ENCODE peak calls at places on chromosomes 6 and 20, in four cellular contexts. One of them, this sample, is unnamed. For H3K4me1, the result is how much of the 10 kb centered on the place peaks cover.

GRCh38 chr6:96851858-96852257 is 14.6 kb upstream of the GPR63 start:
- DNase-seq in lower lobe of right lung: no peak
- DNase-seq in gastrocnemius medialis: no peak
- DNase-seq in right atrium auricular region: no peak
- DNase-seq in this sample: no peak

GRCh38 chr6:149150301-149150700 is 167.2 kb upstream of the TAB2 start:
- DNase-seq in gastrocnemius medialis: no peak
- DNase-seq in right atrium auricular region: no peak
- DNase-seq in lower lobe of right lung: no peak
- DNase-seq in this sample: no peak

GRCh38 chr6:9851541-9852380 is 563.1 kb downstream of the TFAP2A start:
- DNase-seq in lower lobe of right lung: no peak
- DNase-seq in gastrocnemius medialis: no peak
- DNase-seq in right atrium auricular region: no peak
- DNase-seq in this sample: no peak

GRCh38 chr20:53338716-53339115 is 254.9 kb downstream of the ZNF217 start:
- DNase-seq in lower lobe of right lung: no peak
- DNase-seq in right atrium auricular region: no peak
- DNase-seq in gastrocnemius medialis: no peak
- DNase-seq in this sample: no peak

GRCh38 chr6:150685860-150686259 is 86.2 kb downstream of the PLEKHG1 start:
- DNase-seq in gastrocnemius medialis: no peak
- DNase-seq in lower lobe of right lung: peak
- DNase-seq in right atrium auricular region: no peak
- DNase-seq in this sample: no peak

GRCh38 chr6:75326557-75327258 is 42.1 kb upstream of the TMEM30A start:
- DNase-seq in gastrocnemius medialis: no peak
- DNase-seq in right atrium auricular region: no peak
- DNase-seq in lower lobe of right lung: no peak
- DNase-seq in this sample: no peak

GRCh38 chr6:151009576-151009975 is 144.1 kb downstream of the MTHFD1L start:
- DNase-seq in gastrocnemius medialis: no peak
- DNase-seq in right atrium auricular region: no peak
- DNase-seq in lower lobe of right lung: no peak
- DNase-seq in this sample: no peak

GRCh38 chr6:168794515-168794914 is 353.5 kb downstream of the SMOC2 start:
- DNase-seq in right atrium auricular region: no peak
- DNase-seq in gastrocnemius medialis: no peak
- DNase-seq in lower lobe of right lung: no peak
- DNase-seq in this sample: no peak

GRCh38 chr20:35617397-35618031 is 1.9 kb downstream of the SPAG4 start:
- DNase-seq in gastrocnemius medialis: peak
- DNase-seq in right atrium auricular region: peak
- DNase-seq in lower lobe of right lung: peak
- DNase-seq in this sample: peak

GRCh38 chr6:52392944-52393343 is 27.2 kb upstream of the EFHC1 start:
- DNase-seq in gastrocnemius medialis: no peak
- DNase-seq in right atrium auricular region: no peak
- DNase-seq in lower lobe of right lung: no peak
- DNase-seq in this sample: no peak

GRCh38 chr6:163038317-163038716 is 310.5 kb downstream of the PACRG start:
- DNase-seq in gastrocnemius medialis: no peak
- DNase-seq in right atrium auricular region: no peak
- DNase-seq in lower lobe of right lung: no peak
- DNase-seq in this sample: no peak

GRCh38 chr20:51910202-51911050 is 108.1 kb upstream of the SALL4 start:
- DNase-seq in lower lobe of right lung: no peak
- DNase-seq in right atrium auricular region: no peak
- DNase-seq in gastrocnemius medialis: no peak
- DNase-seq in this sample: no peak

GRCh38 chr6:13528232-13528631 is 40.8 kb upstream of the GFOD1 start:
- DNase-seq in lower lobe of right lung: no peak
- DNase-seq in gastrocnemius medialis: no peak
- DNase-seq in right atrium auricular region: no peak
- DNase-seq in this sample: no peak

GRCh38 chr6:82893889-82894652 is 171.6 kb downstream of the UBE3D start:
- DNase-seq in right atrium auricular region: no peak
- DNase-seq in gastrocnemius medialis: no peak
- DNase-seq in lower lobe of right lung: no peak
- DNase-seq in this sample: no peak

GRCh38 chr6:26474439-26474881 is 16.7 kb downstream of the BTN2A1 start:
- DNase-seq in gastrocnemius medialis: no peak
- DNase-seq in lower lobe of right lung: no peak
- DNase-seq in right atrium auricular region: no peak
- DNase-seq in this sample: no peak

GRCh38 chr6:4377635-4378034 is 242.3 kb upstream of the ECI2 start:
- DNase-seq in right atrium auricular region: no peak
- DNase-seq in gastrocnemius medialis: no peak
- DNase-seq in lower lobe of right lung: no peak
- DNase-seq in this sample: no peak

GRCh38 chr6:39088331-39088730 is 26.7 kb downstream of the SAYSD1 start:
- DNase-seq in gastrocnemius medialis: peak
- DNase-seq in lower lobe of right lung: no peak
- DNase-seq in right atrium auricular region: no peak
- DNase-seq in this sample: no peak

GRCh38 chr20:51678041-51678697 is 90.0 kb downstream of the ATP9A start:
- DNase-seq in right atrium auricular region: no peak
- DNase-seq in lower lobe of right lung: no peak
- DNase-seq in gastrocnemius medialis: no peak
- DNase-seq in this sample: no peak

GRCh38 chr6:53578371-53578770 is 33.5 kb upstream of the GCLC start:
- DNase-seq in lower lobe of right lung: no peak
- DNase-seq in right atrium auricular region: no peak
- DNase-seq in gastrocnemius medialis: no peak
- DNase-seq in this sample: no peak

GRCh38 chr6:108222504-108222903 is 38.3 kb downstream of the SNX3 start:
- DNase-seq in gastrocnemius medialis: no peak
- DNase-seq in lower lobe of right lung: no peak
- DNase-seq in right atrium auricular region: no peak
- DNase-seq in this sample: no peak

GRCh38 chr6:138600726-138601125 is 101.4 kb upstream of the NHSL1 start:
- DNase-seq in gastrocnemius medialis: no peak
- DNase-seq in right atrium auricular region: no peak
- DNase-seq in lower lobe of right lung: no peak
- DNase-seq in this sample: no peak

GRCh38 chr20:1861347-1861987 is 33.7 kb upstream of the SIRPA start:
- DNase-seq in right atrium auricular region: no peak
- DNase-seq in lower lobe of right lung: no peak
- DNase-seq in gastrocnemius medialis: no peak
- DNase-seq in this sample: no peak

GRCh38 chr6:105650367-105650766 is 247.5 kb upstream of the PREP start:
- DNase-seq in gastrocnemius medialis: no peak
- DNase-seq in lower lobe of right lung: no peak
- DNase-seq in right atrium auricular region: no peak
- DNase-seq in this sample: no peak

GRCh38 chr6:29967379-29968010 is 25.2 kb downstream of the HLA-A start:
- DNase-seq in gastrocnemius medialis: no peak
- DNase-seq in lower lobe of right lung: no peak
- DNase-seq in right atrium auricular region: no peak
- DNase-seq in this sample: no peak
- TF ChIP-seq CTCF in gastrocnemius medialis: no peak
- TF ChIP-seq CTCF in lower lobe of right lung: no peak
- TF ChIP-seq CTCF in right atrium auricular region: peak
- TF ChIP-seq CTCF in this sample: peak

DNA sequence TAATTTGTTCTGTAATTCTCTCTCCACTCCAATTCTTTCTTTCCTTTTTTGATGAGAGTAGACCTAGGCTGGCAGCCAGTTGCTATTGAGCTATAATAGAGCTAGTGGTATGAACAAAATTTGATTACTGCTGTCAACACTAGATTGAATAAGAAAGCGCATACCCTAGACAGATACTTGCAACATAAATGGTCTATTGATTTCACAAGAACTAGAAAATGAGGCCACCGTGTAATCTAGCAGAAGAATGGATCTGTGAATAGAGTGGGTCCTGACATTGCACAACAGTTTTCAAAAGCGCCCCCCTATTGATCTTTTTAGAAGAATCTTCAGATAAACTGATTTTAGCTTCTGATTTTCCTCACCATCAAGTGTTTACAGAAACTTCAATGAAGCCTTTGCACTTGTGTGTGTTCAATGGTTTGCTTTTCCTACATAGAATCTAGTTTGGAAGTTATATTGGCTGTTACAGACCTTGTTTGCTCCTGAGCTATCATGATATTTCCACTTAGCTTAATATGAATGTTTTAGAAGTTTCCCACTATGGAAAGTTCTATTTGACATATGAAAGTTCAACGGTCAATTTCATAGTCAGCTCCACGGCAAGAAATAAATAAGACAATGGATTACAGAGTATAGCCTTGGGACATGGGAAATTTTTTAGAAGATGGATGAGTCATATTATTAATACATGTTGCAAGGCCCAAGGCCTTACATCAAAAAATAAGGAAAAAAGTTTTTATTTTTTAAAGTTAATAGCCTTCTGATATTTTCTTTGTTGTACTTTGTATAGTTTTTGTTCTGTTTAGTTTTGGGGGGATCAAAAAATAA is 55.6 kb downstream of the UTRN start:
- DNase-seq in lower lobe of right lung: no peak
- DNase-seq in gastrocnemius medialis: no peak
- DNase-seq in right atrium auricular region: no peak
- DNase-seq in this sample: no peak
- H3K4me1 ChIP-seq in lower lobe of right lung: half or more
- H3K4me1 ChIP-seq in gastrocnemius medialis: half or more
- H3K4me1 ChIP-seq in right atrium auricular region: under half
- H3K4me1 ChIP-seq in this sample: under half

GRCh38 chr20:33721391-33722140 is 1.5 kb upstream of the PXMP4 start:
- DNase-seq in lower lobe of right lung: no peak
- DNase-seq in gastrocnemius medialis: no peak
- DNase-seq in right atrium auricular region: no peak
- DNase-seq in this sample: no peak

GRCh38 chr20:33716498-33716897 is 3.6 kb downstream of the PXMP4 start:
- DNase-seq in gastrocnemius medialis: no peak
- DNase-seq in lower lobe of right lung: no peak
- DNase-seq in right atrium auricular region: no peak
- DNase-seq in this sample: no peak

GRCh38 chr20:33724439-33725094 is 4.5 kb upstream of the PXMP4 start:
- DNase-seq in lower lobe of right lung: no peak
- DNase-seq in right atrium auricular region: no peak
- DNase-seq in gastrocnemius medialis: no peak
- DNase-seq in this sample: no peak

GRCh38 chr20:33719277-33719988 is 677 bp downstream of the PXMP4 start:
- DNase-seq in lower lobe of right lung: no peak
- DNase-seq in right atrium auricular region: no peak
- DNase-seq in gastrocnemius medialis: no peak
- DNase-seq in this sample: no peak

GRCh38 chr20:33719989-33720709 is at the start of gene PXMP4:
- DNase-seq in lower lobe of right lung: peak
- DNase-seq in gastrocnemius medialis: peak
- DNase-seq in right atrium auricular region: peak
- DNase-seq in this sample: peak
- TF ChIP-seq CTCF in lower lobe of right lung: no peak
- TF ChIP-seq CTCF in gastrocnemius medialis: no peak
- TF ChIP-seq CTCF in right atrium auricular region: no peak
- TF ChIP-seq CTCF in this sample: no peak

GRCh38 chr20:61719691-61720347 is 345.9 kb downstream of the TAF4 start:
- DNase-seq in right atrium auricular region: no peak
- DNase-seq in gastrocnemius medialis: no peak
- DNase-seq in lower lobe of right lung: no peak
- DNase-seq in this sample: no peak

GRCh38 chr20:61723538-61724257 is 342.0 kb downstream of the TAF4 start:
- DNase-seq in lower lobe of right lung: no peak
- DNase-seq in gastrocnemius medialis: no peak
- DNase-seq in right atrium auricular region: no peak
- DNase-seq in this sample: no peak

GRCh38 chr20:61720348-61720696 is 345.4 kb downstream of the TAF4 start:
- DNase-seq in right atrium auricular region: no peak
- DNase-seq in lower lobe of right lung: no peak
- DNase-seq in gastrocnemius medialis: no peak
- DNase-seq in this sample: no peak

GRCh38 chr20:61724376-61724775 is 341.3 kb downstream of the TAF4 start:
- DNase-seq in lower lobe of right lung: no peak
- DNase-seq in right atrium auricular region: no peak
- DNase-seq in gastrocnemius medialis: no peak
- DNase-seq in this sample: peak

GRCh38 chr20:61722146-61722678 is 343.5 kb downstream of the TAF4 start:
- DNase-seq in right atrium auricular region: no peak
- DNase-seq in lower lobe of right lung: no peak
- DNase-seq in gastrocnemius medialis: no peak
- DNase-seq in this sample: no peak
- H3K4me1 ChIP-seq in right atrium auricular region: under half
- H3K4me1 ChIP-seq in lower lobe of right lung: under half
- H3K4me1 ChIP-seq in gastrocnemius medialis: under half
- H3K4me1 ChIP-seq in this sample: under half

DNA sequence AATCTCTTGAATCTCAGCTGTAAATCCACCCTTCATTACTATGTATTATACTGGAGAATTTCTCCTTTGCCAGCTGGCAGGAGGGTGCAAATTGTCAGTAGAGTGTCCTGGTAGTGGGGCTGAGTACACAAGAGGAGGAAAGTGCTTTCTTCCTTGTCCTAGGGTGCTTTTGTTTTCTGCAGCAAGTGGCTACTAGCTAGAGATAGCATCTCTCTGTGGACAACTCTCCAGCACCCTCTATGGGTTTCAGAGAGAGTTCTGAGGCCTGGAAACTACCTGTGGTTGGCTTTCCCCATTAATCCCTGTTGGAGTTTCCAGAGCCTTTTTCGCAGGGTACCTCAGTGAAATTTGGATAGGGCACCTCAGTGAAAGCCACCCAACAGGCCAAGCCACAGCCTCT is 422.5 kb upstream of the RGS17 start:
- DNase-seq in right atrium auricular region: no peak
- DNase-seq in gastrocnemius medialis: no peak
- DNase-seq in lower lobe of right lung: no peak
- DNase-seq in this sample: no peak
- TF ChIP-seq CTCF in right atrium auricular region: peak
- TF ChIP-seq CTCF in gastrocnemius medialis: no peak
- TF ChIP-seq CTCF in lower lobe of right lung: no peak
- TF ChIP-seq CTCF in this sample: peak

GRCh38 chr20:32429343-32429742 is 71.2 kb downstream of the ASXL1 start:
- DNase-seq in lower lobe of right lung: no peak
- DNase-seq in gastrocnemius medialis: no peak
- DNase-seq in right atrium auricular region: no peak
- DNase-seq in this sample: peak
- H3K4me1 ChIP-seq in lower lobe of right lung: under half
- H3K4me1 ChIP-seq in gastrocnemius medialis: under half
- H3K4me1 ChIP-seq in right atrium auricular region: under half
- H3K4me1 ChIP-seq in this sample: under half

DNA sequence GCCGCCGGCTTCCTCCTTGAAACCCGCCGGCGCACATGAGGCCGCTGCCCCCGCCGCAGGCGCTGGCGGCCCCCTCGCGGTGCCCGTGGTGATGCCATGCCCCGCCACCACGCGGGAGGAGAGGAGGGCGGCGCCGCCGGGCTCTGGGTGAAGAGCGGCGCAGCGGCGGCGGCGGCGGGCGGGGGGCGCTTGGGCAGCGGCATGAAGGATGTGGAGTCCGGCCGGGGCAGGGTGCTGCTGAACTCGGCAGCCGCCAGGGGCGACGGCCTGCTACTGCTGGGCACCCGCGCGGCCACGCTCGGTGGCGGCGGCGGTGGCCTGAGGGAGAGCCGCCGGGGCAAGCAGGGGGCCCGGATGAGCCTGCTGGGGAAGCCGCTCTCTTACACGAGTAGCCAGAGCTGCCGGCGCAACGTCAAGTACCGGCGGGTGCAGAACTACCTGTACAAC is 253 bp downstream of the KCNQ5 start:
- DNase-seq in gastrocnemius medialis: peak
- DNase-seq in lower lobe of right lung: peak
- DNase-seq in right atrium auricular region: no peak
- DNase-seq in this sample: peak
- TF ChIP-seq CTCF in gastrocnemius medialis: peak
- TF ChIP-seq CTCF in lower lobe of right lung: no peak
- TF ChIP-seq CTCF in right atrium auricular region: peak
- TF ChIP-seq CTCF in this sample: peak

GRCh38 chr20:11247059-11247630 is 573.3 kb upstream of the JAG1 start:
- DNase-seq in gastrocnemius medialis: no peak
- DNase-seq in right atrium auricular region: no peak
- DNase-seq in lower lobe of right lung: no peak
- DNase-seq in this sample: no peak
- H3K4me1 ChIP-seq in gastrocnemius medialis: under half
- H3K4me1 ChIP-seq in right atrium auricular region: under half
- H3K4me1 ChIP-seq in lower lobe of right lung: under half
- H3K4me1 ChIP-seq in this sample: under half

This sample was measured in RWPE2.